ENCODE peak calls at places on chromosome 10, in eight cellular contexts. R is LoVo, F is OCI-LY7, O is cerebellar cortex, M is SJCRH30, W is immature natural killer cell, E is anterior cingulate cortex, A is DMS153. L is an unnamed sample.

GRCh38 chr10:7501157-7501556 is 90.3 kb upstream of the SFMBT2 start:
- DNase-seq in W (peak), E (no peak), R (no peak), A (no peak), M (no peak), O (no peak), F (no peak), L (no peak)

GRCh38 chr10:104429834-104430233 is 76.2 kb downstream of the CFAP58 start:
- DNase-seq in W (no peak), A (no peak), F (no peak), R (no peak), E (no peak), M (no peak), O (no peak), L (no peak)

GRCh38 chr10:60035984-60036383 is 129.6 kb upstream of the CCDC6 start:
- DNase-seq in O (no peak), F (no peak), R (no peak), W (no peak), A (no peak), E (no peak), M (no peak), L (no peak)

GRCh38 chr10:70069346-70069745 is 16.7 kb downstream of the MACROH2A2 start:
- DNase-seq in A (no peak), W (no peak), M (no peak), O (no peak), R (no peak), E (no peak), F (no peak), L (no peak)

GRCh38 chr10:11856678-11857077 is 33.5 kb downstream of the PROSER2 start:
- DNase-seq in A (no peak), F (no peak), E (no peak), O (no peak), M (no peak), R (no peak), W (no peak), L (no peak)

GRCh38 chr10:43082087-43082486 is 5.2 kb downstream of the RET start:
- DNase-seq in F (no peak), E (no peak), O (no peak), W (no peak), A (peak), M (no peak), R (no peak), L (no peak)

GRCh38 chr10:61621538-61622150 is 41.1 kb upstream of the CABCOCO1 start:
- DNase-seq in M (peak), W (no peak), A (peak), R (no peak), O (no peak), F (no peak), E (no peak), L (no peak)

GRCh38 chr10:31390804-31391203 is 71.8 kb downstream of the ZEB1 start:
- DNase-seq in E (no peak), A (no peak), W (no peak), M (no peak), O (no peak), F (no peak), R (no peak), L (no peak)